ENCODE peak calls at places on chromosomes 16 and 17, in four cellular contexts. M is psoas muscle, X is H9, C is lower lobe of right lung. Y is an unnamed sample.

GRCh38 chr17:59427425-59427921 is 96.0 kb downstream of the YPEL2 start:
- DNase-seq in X (no peak), C (no peak), M (no peak), Y (no peak)

GRCh38 chr17:77408284-77408683 is 267.5 kb downstream of the SEC14L1 start:
- DNase-seq in M (no peak), C (no peak), X (no peak), Y (no peak)

GRCh38 chr16:84247341-84247740 is 7.5 kb upstream of the KCNG4 start:
- DNase-seq in X (no peak), M (no peak), C (no peak), Y (no peak)

GRCh38 chr17:57422574-57423164 is 166.3 kb downstream of the MSI2 start:
- DNase-seq in C (no peak), X (no peak), M (peak; percentile 78), Y (no peak)

GRCh38 chr16:49698416-49698815 is 157.5 kb downstream of the ZNF423 start:
- DNase-seq in M (no peak), C (no peak), X (peak; percentile 52), Y (no peak)

GRCh38 chr16:2966803-2967184 is 2.4 kb upstream of the PAQR4 start:
- DNase-seq in X (no peak), C (peak; percentile 66), M (no peak), Y (peak; percentile 79)

GRCh38 chr16:23280483-23280967 is 21.6 kb upstream of the SCNN1B start:
- DNase-seq in X (no peak), M (no peak), C (no peak), Y (no peak)

GRCh38 chr16:64654137-64654652 is 467.7 kb downstream of the CDH11 start:
- DNase-seq in C (no peak), M (no peak), X (no peak), Y (no peak)

GRCh38 chr16:20136446-20136968 is 62.8 kb upstream of the GPR139 start:
- DNase-seq in C (no peak), X (no peak), M (no peak), Y (no peak)

GRCh38 chr17:29615048-29615385 is 7.7 kb downstream of the CORO6 start:
- DNase-seq in C (peak; percentile 79), M (peak; percentile 67), X (no peak), Y (peak; percentile 75)

GRCh38 chr17:21689604-21690003 is 2.7 kb upstream of the KCNJ18 start:
- DNase-seq in M (no peak), X (no peak), C (no peak), Y (no peak)

GRCh38 chr16:19785081-19785480 is 67.0 kb downstream of the IQCK start:
- DNase-seq in M (no peak), C (no peak), X (no peak), Y (no peak)

GRCh38 chr16:16143941-16144340 is 79.4 kb downstream of the ABCC6 start:
- DNase-seq in C (no peak), M (no peak), X (no peak), Y (no peak)

GRCh38 chr16:16141141-16141540 is 82.2 kb downstream of the ABCC6 start:
- DNase-seq in X (no peak), C (no peak), M (no peak), Y (no peak)

GRCh38 chr16:16144416-16144815 is 78.9 kb downstream of the ABCC6 start:
- DNase-seq in X (no peak), M (no peak), C (no peak), Y (no peak)

GRCh38 chr16:16141784-16142396 is 81.4 kb downstream of the ABCC6 start:
- DNase-seq in C (no peak), M (no peak), X (no peak), Y (no peak)

GRCh38 chr16:16143038-16143763 is 80.1 kb downstream of the ABCC6 start:
- DNase-seq in C (no peak), X (peak; percentile 64), M (no peak), Y (no peak)
- TF ChIP-seq CTCF in C (peak; percentile 26), X (peak; percentile 71), M (no peak), Y (no peak)

GRCh38 chr16:8575399-8575798 is 14.9 kb downstream of the TMEM114 start:
- DNase-seq in X (no peak), C (no peak), M (no peak), Y (no peak)
- H3K4me1 ChIP-seq in X (no peaks in the 10 kb centered on the region), C (no peaks in the 10 kb centered on the region), M (no peaks in the 10 kb centered on the region), Y (no peaks in the 10 kb centered on the region)

GRCh38 chr17:69505740-69506139 is 91.2 kb downstream of the MAP2K6 start:
- DNase-seq in X (no peak), M (no peak), C (no peak), Y (no peak)

GRCh38 chr17:69503711-69504110 is 89.2 kb downstream of the MAP2K6 start:
- DNase-seq in C (no peak), M (no peak), X (no peak), Y (no peak)

GRCh38 chr17:69508814-69509213 is 94.3 kb downstream of the MAP2K6 start:
- DNase-seq in M (no peak), C (no peak), X (no peak), Y (no peak)

GRCh38 chr17:69502488-69502887 is 88.0 kb downstream of the MAP2K6 start:
- DNase-seq in X (no peak), M (no peak), C (no peak), Y (no peak)

DNA sequence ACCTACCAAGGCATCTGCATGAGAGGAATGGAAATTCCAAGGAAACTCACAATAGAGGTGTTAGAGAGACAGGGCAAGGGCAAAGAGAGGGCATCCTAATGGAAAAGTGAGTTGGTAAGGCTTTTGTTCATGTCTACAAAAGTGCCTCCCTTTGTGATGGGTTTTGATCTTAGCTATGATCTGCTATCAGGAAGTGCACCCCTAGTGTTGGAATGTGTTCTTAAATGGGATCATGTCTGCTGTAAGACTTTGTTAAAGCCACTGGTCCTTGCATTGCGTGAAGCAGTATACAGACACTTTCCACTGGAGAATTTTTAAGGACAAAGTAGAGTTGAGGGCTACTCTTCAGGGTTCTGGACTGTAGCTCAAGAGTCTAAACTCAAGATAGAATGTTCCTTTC is 92.0 kb downstream of the MAP2K6 start:
- DNase-seq in C (no peak), M (no peak), X (no peak), Y (no peak)
- TF ChIP-seq CTCF in C (peak; percentile 17), M (no peak), X (peak; percentile 64), Y (peak; percentile 25)

GRCh38 chr16:10947211-10947787 is 2.9 kb downstream of the CLEC16A start:
- DNase-seq in C (no peak), X (no peak), M (no peak), Y (peak; percentile 63)
- H3K4me1 ChIP-seq in C (peaks cover 59% of the 10 kb centered on the region), X (peaks cover 19% of the 10 kb centered on the region), M (peaks cover 49% of the 10 kb centered on the region), Y (peaks cover 41% of the 10 kb centered on the region)

GRCh38 chr17:35050170-35050569 is 13.3 kb downstream of the RFFL start:
- DNase-seq in M (no peak), C (no peak), X (no peak), Y (no peak)

GRCh38 chr17:35046740-35047283 is 16.7 kb downstream of the RFFL start:
- DNase-seq in C (no peak), M (no peak), X (no peak), Y (no peak)

GRCh38 chr17:35046245-35046644 is 17.3 kb downstream of the RFFL start:
- DNase-seq in C (no peak), M (no peak), X (no peak), Y (no peak)

GRCh38 chr17:35051183-35051578 is 12.3 kb downstream of the RFFL start:
- DNase-seq in C (no peak), M (no peak), X (no peak), Y (no peak)

DNA sequence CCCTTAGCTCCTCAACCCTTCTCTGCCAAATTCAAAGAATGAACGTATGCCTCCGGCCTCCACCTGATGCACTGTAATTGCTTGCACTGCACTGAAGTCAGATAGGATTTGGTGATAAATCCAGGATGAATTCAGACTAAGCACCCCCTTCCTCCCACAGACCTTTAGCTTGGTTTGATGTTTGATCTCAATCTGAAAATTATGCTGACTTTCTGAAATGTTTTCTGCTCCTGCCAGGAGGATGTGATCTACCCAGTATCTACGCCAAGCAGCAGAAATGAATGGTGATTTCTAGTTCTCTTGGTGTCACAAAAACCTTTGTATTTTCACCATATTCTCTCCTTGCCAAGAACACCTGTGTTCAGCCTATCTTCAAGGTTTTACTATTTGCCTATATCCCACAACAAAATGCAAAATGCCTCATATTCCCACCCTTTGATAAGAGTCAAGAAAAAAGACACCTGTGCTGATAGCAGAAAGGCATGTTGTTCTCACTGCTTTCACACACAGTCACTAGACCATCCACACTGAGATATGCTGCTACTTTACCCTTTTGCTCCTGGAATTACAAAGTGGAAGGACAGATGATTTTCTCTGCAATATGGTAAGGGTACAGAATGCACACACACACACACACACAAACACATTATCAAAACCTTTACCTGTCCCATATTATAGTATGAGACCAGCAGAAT is 14.7 kb downstream of the RFFL start:
- DNase-seq in M (no peak), C (no peak), X (no peak), Y (no peak)
- TF ChIP-seq CTCF in M (no peak), C (no peak), X (no peak), Y (no peak)

GRCh38 chr16:70681382-70682238 is 4.2 kb downstream of the MTSS2 start:
- DNase-seq in C (no peak), M (peak; percentile 45), X (no peak), Y (no peak)

GRCh38 chr16:70682239-70683145 is 3.4 kb downstream of the MTSS2 start:
- DNase-seq in M (peak; percentile 55), X (no peak), C (no peak), Y (no peak)

GRCh38 chr16:70685061-70685937 is 554 bp downstream of the MTSS2 start:
- DNase-seq in M (peak; percentile 66), C (no peak), X (no peak), Y (no peak)

GRCh38 chr16:70684146-70685060 is 1.4 kb downstream of the MTSS2 start:
- DNase-seq in M (peak; percentile 60), X (no peak), C (no peak), Y (no peak)

GRCh38 chr16:70683146-70683944 is 2.5 kb downstream of the MTSS2 start:
- DNase-seq in X (no peak), C (no peak), M (peak; percentile 54), Y (no peak)
- H3K4me1 ChIP-seq in X (peaks cover 4% of the 10 kb centered on the region), C (peaks cover 69% of the 10 kb centered on the region), M (peaks cover 59% of the 10 kb centered on the region), Y (peaks cover 54% of the 10 kb centered on the region)

GRCh38 chr16:89704281-89704680 is 2.8 kb upstream of the SPATA2L start:
- DNase-seq in M (no peak), C (no peak), X (no peak), Y (no peak)

GRCh38 chr16:89697616-89698331 is 3.7 kb downstream of the SPATA2L start:
- DNase-seq in C (peak; percentile 42), M (peak; percentile 48), X (no peak), Y (no peak)

GRCh38 chr16:89701425-89702406 is at the start of gene SPATA2L:
- DNase-seq in X (peak; percentile 98), M (peak; percentile 91), C (peak; percentile 96), Y (peak; percentile 98)

GRCh38 chr16:89700100-89700648 is 1.3 kb downstream of the SPATA2L start:
- DNase-seq in M (peak; percentile 99), C (peak; percentile 100), X (peak; percentile 100), Y (peak; percentile 100)

GRCh38 chr16:89700649-89701424 is 668 bp downstream of the SPATA2L start:
- DNase-seq in M (peak; percentile 61), X (peak; percentile 73), C (peak; percentile 77), Y (peak; percentile 85)
- TF ChIP-seq CTCF in M (no peak), X (peak; percentile 30), C (peak; percentile 31), Y (peak; percentile 16)

Y was measured in upper lobe of right lung.